ENCODE peak calls at places on chromosomes 1 and 21, in six cellular contexts. I, V, L, C, A and J are unnamed samples.

GRCh38 chr1:227774051-227774720 is 39.0 kb downstream of the SNAP47 start:
- DNase-seq in I (no peak), V (no peak), L (no peak), C (no peak), A (no peak), J (no peak)

GRCh38 chr1:244552336-244552735 is 91.3 kb downstream of the CATSPERE start:
- DNase-seq in I (no peak), V (no peak), L (no peak), C (no peak), A (no peak), J (no peak)

GRCh38 chr1:23799570-23800395 is 771 bp downstream of the GALE start:
- DNase-seq in I (peak; percentile 78), V (peak; percentile 62), L (peak; percentile 65), C (no peak), A (peak; percentile 92), J (peak; percentile 95)

GRCh38 chr1:243482237-243483022 is 226.6 kb downstream of the SDCCAG8 start:
- DNase-seq in I (peak; percentile 78), V (peak; percentile 28), L (peak; percentile 59), C (no peak), A (no peak), J (peak; percentile 75)

GRCh38 chr1:164748253-164748899 is 189.4 kb downstream of the PBX1 start:
- DNase-seq in I (no peak), V (no peak), L (peak; percentile 38), C (no peak), A (no peak), J (no peak)

GRCh38 chr1:59674605-59675004 is 140.1 kb upstream of the HOOK1 start:
- DNase-seq in I (no peak), V (peak; percentile 28), L (no peak), C (no peak), A (peak; percentile 28), J (no peak)

GRCh38 chr1:239308701-239309333 is 77.6 kb upstream of the CHRM3 start:
- DNase-seq in I (peak; percentile 84), V (no peak), L (no peak), C (peak; percentile 23), A (peak; percentile 66), J (peak; percentile 70)

GRCh38 chr1:166914111-166914510 is 38.0 kb upstream of the TADA1 start:
- DNase-seq in I (no peak), V (no peak), L (no peak), C (no peak), A (no peak), J (no peak)

GRCh38 chr1:24970399-24970753 is 40.3 kb upstream of the RUNX3 start:
- DNase-seq in I (peak; percentile 53), V (peak; percentile 28), L (no peak), C (no peak), A (no peak), J (peak; percentile 89)

GRCh38 chr21:45414396-45415187 is 9.6 kb downstream of the COL18A1 start:
- DNase-seq in I (no peak), V (no peak), L (no peak), C (no peak), A (no peak), J (peak; percentile 48)

GRCh38 chr1:111369645-111370044 is 57.9 kb downstream of the OVGP1 start:
- DNase-seq in I (no peak), V (no peak), L (no peak), C (no peak), A (no peak), J (peak; percentile 11)

GRCh38 chr1:71770121-71770520 is 512.2 kb downstream of the NEGR1 start:
- DNase-seq in I (no peak), V (no peak), L (no peak), C (no peak), A (no peak), J (no peak)

GRCh38 chr1:42010381-42010780 is 91.7 kb upstream of the HIVEP3 start:
- DNase-seq in I (no peak), V (no peak), L (no peak), C (no peak), A (no peak), J (no peak)

GRCh38 chr1:38917337-38917736 is 24.3 kb downstream of the RHBDL2 start:
- DNase-seq in I (no peak), V (no peak), L (no peak), C (no peak), A (no peak), J (no peak)

GRCh38 chr1:35386290-35386689 is 117.8 kb downstream of the ZMYM4 start:
- DNase-seq in I (peak; percentile 34), V (no peak), L (no peak), C (no peak), A (no peak), J (no peak)

GRCh38 chr1:61241411-61241838 is 159.1 kb downstream of the NFIA start:
- DNase-seq in I (no peak), V (no peak), L (no peak), C (no peak), A (peak; percentile 65), J (no peak)

GRCh38 chr1:42962641-42963377 is 4.1 kb upstream of the SLC2A1 start:
- DNase-seq in I (peak; percentile 94), V (no peak), L (peak; percentile 41), C (no peak), A (peak; percentile 47), J (peak; percentile 93)